ENCODE peak calls at places on chromosomes 1 and 21, in five cellular contexts. One of them, this sample, is unnamed.
A peak's percentile ranks its signal among the peaks of the same experiment; 100 is the strongest.

GRCh38 chr1:95012389-95012788 is 60.4 kb downstream of the ALG14 start:
- DNase-seq in pancreas: no peak
- DNase-seq in M059J: peak; percentile 38
- DNase-seq in stimulated activated CD4-positive, alpha-beta T cell treated with anti-CD3 and anti-CD28 coated beads, Interleukin-1b, Interleukin-23, amount 100 ng/mL, for 1 hour: no peak
- DNase-seq in C1 segment of cervical spinal cord: no peak
- DNase-seq in this sample: no peak

GRCh38 chr1:38819516-38819915 is 40.1 kb downstream of the RRAGC start:
- DNase-seq in stimulated activated CD4-positive, alpha-beta T cell treated with anti-CD3 and anti-CD28 coated beads, Interleukin-1b, Interleukin-23, amount 100 ng/mL, for 1 hour: no peak
- DNase-seq in pancreas: no peak
- DNase-seq in M059J: no peak
- DNase-seq in C1 segment of cervical spinal cord: no peak
- DNase-seq in this sample: no peak

GRCh38 chr1:216416488-216416887 is 6.8 kb downstream of the USH2A start:
- DNase-seq in stimulated activated CD4-positive, alpha-beta T cell treated with anti-CD3 and anti-CD28 coated beads, Interleukin-1b, Interleukin-23, amount 100 ng/mL, for 1 hour: no peak
- DNase-seq in C1 segment of cervical spinal cord: no peak
- DNase-seq in M059J: no peak
- DNase-seq in pancreas: no peak
- DNase-seq in this sample: no peak

GRCh38 chr1:89986020-89986419 is 8.9 kb upstream of the ZNF326 start:
- DNase-seq in C1 segment of cervical spinal cord: no peak
- DNase-seq in M059J: no peak
- DNase-seq in stimulated activated CD4-positive, alpha-beta T cell treated with anti-CD3 and anti-CD28 coated beads, Interleukin-1b, Interleukin-23, amount 100 ng/mL, for 1 hour: no peak
- DNase-seq in pancreas: no peak
- DNase-seq in this sample: no peak

GRCh38 chr1:192311281-192311680 is 5.5 kb upstream of the RGS21 start:
- DNase-seq in C1 segment of cervical spinal cord: no peak
- DNase-seq in stimulated activated CD4-positive, alpha-beta T cell treated with anti-CD3 and anti-CD28 coated beads, Interleukin-1b, Interleukin-23, amount 100 ng/mL, for 1 hour: no peak
- DNase-seq in M059J: peak; percentile 9
- DNase-seq in pancreas: no peak
- DNase-seq in this sample: no peak

GRCh38 chr1:153790996-153791855 is 16.0 kb downstream of the SLC27A3 start:
- DNase-seq in stimulated activated CD4-positive, alpha-beta T cell treated with anti-CD3 and anti-CD28 coated beads, Interleukin-1b, Interleukin-23, amount 100 ng/mL, for 1 hour: no peak
- DNase-seq in pancreas: no peak
- DNase-seq in M059J: peak; percentile 81
- DNase-seq in C1 segment of cervical spinal cord: no peak
- DNase-seq in this sample: peak; percentile 59

GRCh38 chr1:149881876-149882275 is 17.5 kb upstream of the BOLA1 start:
- DNase-seq in stimulated activated CD4-positive, alpha-beta T cell treated with anti-CD3 and anti-CD28 coated beads, Interleukin-1b, Interleukin-23, amount 100 ng/mL, for 1 hour: no peak
- DNase-seq in pancreas: no peak
- DNase-seq in M059J: no peak
- DNase-seq in C1 segment of cervical spinal cord: no peak
- DNase-seq in this sample: no peak

GRCh38 chr21:15121655-15122120 is 56.9 kb upstream of the NRIP1 start:
- DNase-seq in pancreas: peak; percentile 85
- DNase-seq in M059J: peak; percentile 21
- DNase-seq in C1 segment of cervical spinal cord: no peak
- DNase-seq in stimulated activated CD4-positive, alpha-beta T cell treated with anti-CD3 and anti-CD28 coated beads, Interleukin-1b, Interleukin-23, amount 100 ng/mL, for 1 hour: no peak
- DNase-seq in this sample: no peak

GRCh38 chr1:39701092-39701460 is 9.8 kb upstream of the HPCAL4 start:
- DNase-seq in C1 segment of cervical spinal cord: no peak
- DNase-seq in stimulated activated CD4-positive, alpha-beta T cell treated with anti-CD3 and anti-CD28 coated beads, Interleukin-1b, Interleukin-23, amount 100 ng/mL, for 1 hour: no peak
- DNase-seq in pancreas: peak; percentile 84
- DNase-seq in M059J: peak; percentile 61
- DNase-seq in this sample: no peak